ENCODE peak calls at places on chromosomes 2 and 18, in nine cellular contexts. P, H, R, K, F, L, Q, Z and E are unnamed samples.

GRCh38 chr2:216932113-216932512 is 72.2 kb upstream of the TNP1 start:
- DNase-seq in K (no peak), F (no peak), H (no peak), R (no peak), P (no peak), Q (no peak), Z (no peak), L (no peak), E (no peak)

GRCh38 chr2:213664817-213665216 is 380.6 kb downstream of the SPAG16 start:
- DNase-seq in K (no peak), R (no peak), F (no peak), Z (no peak), P (no peak), Q (no peak), L (no peak), H (no peak), E (no peak)

GRCh38 chr2:101816598-101816997 is 119.1 kb downstream of the MAP4K4 start:
- DNase-seq in L (no peak), K (no peak), P (no peak), Z (no peak), Q (no peak), H (no peak), F (no peak), R (no peak), E (no peak)

GRCh38 chr2:130791617-130791939 is 36.2 kb downstream of the AMER3 start:
- DNase-seq in Z (no peak), R (no peak), F (no peak), P (no peak), K (no peak), L (no peak), H (no peak), Q (no peak), E (peak; percentile 46)

GRCh38 chr2:217156801-217157200 is 296.9 kb upstream of the TNP1 start:
- DNase-seq in K (no peak), L (no peak), Q (no peak), H (no peak), F (no peak), Z (no peak), P (no peak), R (no peak), E (no peak)

GRCh38 chr2:78896536-78896935 is 129.0 kb upstream of the REG3G start:
- DNase-seq in Z (no peak), L (no peak), K (no peak), H (no peak), F (no peak), Q (no peak), R (no peak), P (no peak), E (no peak)

GRCh38 chr2:127604986-127605385 is 41.0 kb upstream of the GPR17 start:
- DNase-seq in P (no peak), Z (no peak), R (no peak), Q (no peak), H (peak; percentile 9), L (no peak), K (no peak), F (no peak), E (peak; percentile 51)

GRCh38 chr2:122422384-122422991 is 667.0 kb downstream of the TSN start:
- DNase-seq in L (no peak), Z (no peak), F (no peak), R (no peak), P (no peak), Q (no peak), H (no peak), K (no peak), E (no peak)

GRCh38 chr2:109604597-109604996 is 9.2 kb downstream of the SEPTIN10 start:
- DNase-seq in P (no peak), F (no peak), K (no peak), R (peak; percentile 78), L (peak; percentile 87), Q (peak; percentile 39), Z (no peak), H (no peak), E (no peak)

GRCh38 chr2:228652366-228652765 is 470.9 kb upstream of the SPHKAP start:
- DNase-seq in K (no peak), Z (no peak), F (no peak), P (no peak), H (no peak), R (no peak), Q (no peak), L (no peak), E (no peak)

GRCh38 chr18:34085140-34085739 is 139.5 kb downstream of the NOL4 start:
- DNase-seq in Q (no peak), R (no peak), H (no peak), Z (no peak), L (no peak), K (no peak), F (no peak), P (no peak), E (no peak)

GRCh38 chr2:95267458-95268207 is 6.6 kb upstream of the PROM2 start:
- DNase-seq in P (no peak), Q (no peak), R (peak; percentile 21), F (no peak), L (no peak), Z (no peak), K (no peak), H (no peak), E (peak; percentile 80)

GRCh38 chr2:31067259-31067658 is 71.0 kb downstream of the GALNT14 start:
- DNase-seq in K (no peak), H (no peak), Q (no peak), L (no peak), F (no peak), R (no peak), P (no peak), Z (no peak), E (no peak)

GRCh38 chr2:10471956-10472355 is 23.8 kb upstream of the ODC1 start:
- DNase-seq in H (no peak), K (no peak), F (no peak), P (no peak), R (no peak), Z (no peak), L (no peak), Q (no peak), E (no peak)
- TF ChIP-seq CTCF in H (no peak), K (no peak), F (no peak), P (no peak), R (no peak), Z (no peak), L (no peak), Q (no peak), E (no peak)

DNA sequence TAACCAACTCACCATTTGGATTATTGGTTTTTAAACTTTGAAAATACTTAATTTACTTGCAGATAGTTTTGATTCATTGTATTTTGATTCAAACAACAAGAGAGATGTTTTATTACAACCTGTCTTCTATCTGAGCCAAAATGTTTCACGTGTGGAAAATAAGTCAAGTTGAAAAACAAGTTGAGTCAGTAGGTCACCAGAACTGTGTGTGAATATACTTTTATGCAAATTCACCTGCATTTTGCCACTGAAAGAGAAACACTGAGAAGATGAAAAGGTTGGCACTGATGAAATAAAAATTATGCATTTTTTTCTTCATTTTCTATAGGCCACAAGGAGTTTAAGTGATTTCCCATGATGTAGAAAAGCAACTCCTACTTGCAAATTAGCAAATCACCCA is 68.3 kb downstream of the ICOS start:
- DNase-seq in R (no peak), F (no peak), P (no peak), H (no peak), Z (no peak), L (no peak), Q (no peak), K (no peak), E (no peak)
- TF ChIP-seq CTCF in R (no peak), F (no peak), P (no peak), H (no peak), Z (no peak), L (no peak), Q (no peak), K (no peak), E (no peak)

DNA sequence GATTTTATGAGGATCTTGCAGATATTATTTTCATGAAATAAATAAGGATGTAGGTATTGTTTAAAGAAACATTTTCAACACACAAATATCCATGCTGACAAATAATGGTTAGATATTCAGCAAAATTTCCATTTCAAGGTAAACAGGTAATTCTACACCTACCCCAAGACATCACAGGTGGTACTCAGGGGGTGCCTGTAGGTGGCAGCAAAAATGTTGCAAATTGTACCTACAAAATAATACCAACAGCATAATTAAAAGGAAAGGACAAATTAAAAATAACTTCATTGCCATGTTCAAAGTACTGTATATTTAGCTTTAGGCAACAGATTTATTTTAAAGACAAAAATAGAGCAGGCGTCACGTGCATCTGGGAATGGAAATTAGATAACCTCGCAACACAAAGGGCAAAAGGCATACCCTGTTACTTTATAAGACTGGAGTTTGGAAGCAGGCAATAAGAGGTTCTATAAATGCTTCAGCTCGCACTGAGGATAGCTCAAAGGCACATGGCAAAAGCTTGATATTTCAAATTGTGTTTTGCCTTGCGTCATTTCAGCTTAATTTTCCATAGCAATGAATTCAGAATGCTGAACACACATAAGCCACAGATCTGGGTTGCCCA is 630.5 kb downstream of the TDRD15 start:
- DNase-seq in K (no peak), R (no peak), L (no peak), F (no peak), Z (no peak), H (no peak), Q (peak; percentile 13), P (no peak), E (no peak)
- TF ChIP-seq CTCF in K (peak; percentile 35), R (peak; percentile 33), L (peak; percentile 13), F (no peak), Z (no peak), H (no peak), Q (peak; percentile 20), P (peak; percentile 25), E (no peak)

GRCh38 chr2:190319557-190320498 is at the start of gene HIBCH:
- DNase-seq in L (peak; percentile 99), H (peak; percentile 98), P (peak; percentile 84), Q (peak; percentile 99), Z (peak; percentile 95), F (peak; percentile 80), K (peak; percentile 95), R (peak; percentile 99), E (peak; percentile 99)

GRCh38 chr2:190318514-190318913 is 1.1 kb downstream of the HIBCH start:
- DNase-seq in H (no peak), L (no peak), Z (no peak), K (no peak), R (no peak), P (no peak), F (no peak), Q (no peak), E (no peak)

GRCh38 chr2:190320696-190321095 is 1.1 kb upstream of the HIBCH start:
- DNase-seq in K (peak; percentile 33), L (no peak), P (no peak), Z (no peak), F (no peak), R (no peak), H (no peak), Q (no peak), E (no peak)

GRCh38 chr2:190315273-190315672 is 4.4 kb downstream of the HIBCH start:
- DNase-seq in K (no peak), L (no peak), P (no peak), Q (no peak), Z (no peak), R (no peak), F (no peak), H (no peak), E (no peak)

DNA sequence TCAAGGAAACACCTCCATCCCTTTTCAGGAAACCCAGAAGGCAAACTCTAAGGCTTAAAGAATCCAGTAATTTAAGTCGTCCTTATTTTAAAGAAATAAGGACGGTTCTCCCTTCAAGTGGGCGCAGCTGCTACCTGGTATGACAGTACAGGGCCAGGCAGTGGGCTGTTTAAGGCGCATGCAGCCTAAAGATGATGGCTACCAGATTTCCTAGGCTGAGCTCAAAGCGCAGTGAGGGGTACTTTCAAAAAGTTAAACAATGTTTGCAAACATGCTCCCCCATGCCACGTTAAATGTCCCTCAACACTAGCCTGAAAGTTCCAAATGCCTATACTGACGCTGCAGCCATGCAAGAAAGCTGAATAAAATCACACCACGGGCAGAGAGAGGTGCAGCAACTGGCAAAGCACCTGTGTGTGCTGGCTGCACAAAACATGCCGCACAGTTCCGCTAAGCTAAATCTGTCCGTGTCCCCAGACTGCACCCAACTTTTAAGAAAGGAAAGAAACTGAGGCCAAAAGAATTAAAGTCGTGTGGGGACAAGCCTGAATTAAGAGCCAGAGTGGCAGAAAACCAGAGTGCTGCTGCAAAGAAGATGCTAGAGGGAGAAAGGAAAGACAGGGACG is 582 bp downstream of the HIBCH start:
- DNase-seq in H (no peak), K (no peak), L (no peak), F (peak; percentile 12), R (no peak), P (no peak), Z (no peak), Q (no peak), E (no peak)
- TF ChIP-seq CTCF in H (no peak), K (no peak), L (no peak), F (no peak), R (no peak), P (no peak), Z (no peak), Q (no peak), E (no peak)